ENCODE peak calls at places on chromosome 10, in five cellular contexts. R, W, Q, U and P are unnamed samples.

GRCh38 chr10:64773357-64773756 is 1252.2 kb downstream of the REEP3 start:
- DNase-seq in Q (no peak), U (no peak), W (no peak), R (no peak), P (no peak)

GRCh38 chr10:125871341-125871740 is 9.8 kb downstream of the DHX32 start:
- DNase-seq in Q (no peak), W (no peak), R (no peak), U (peak; percentile 22), P (no peak)

GRCh38 chr10:44195120-44196007 is 189.5 kb downstream of the CXCL12 start:
- DNase-seq in W (peak; percentile 57), R (peak; percentile 79), U (peak; percentile 96), Q (no peak), P (no peak)

GRCh38 chr10:97549587-97550322 is 22.8 kb upstream of the ANKRD2 start:
- DNase-seq in Q (no peak), U (no peak), R (no peak), W (no peak), P (peak; percentile 45)

GRCh38 chr10:47113907-47114500 is 186.0 kb upstream of the GDF10 start:
- DNase-seq in R (no peak), U (no peak), W (no peak), Q (no peak), P (no peak)

GRCh38 chr10:120392671-120393079 is 64.4 kb upstream of the PLPP4 start:
- DNase-seq in R (no peak), Q (no peak), U (no peak), W (no peak), P (no peak)

GRCh38 chr10:96600337-96600736 is 13.5 kb upstream of the TM9SF3 start:
- DNase-seq in R (no peak), U (no peak), W (peak; percentile 84), Q (no peak), P (no peak)

GRCh38 chr10:49410365-49411074 is 14.6 kb upstream of the DRGX start:
- DNase-seq in W (no peak), U (no peak), R (peak; percentile 89), Q (no peak), P (no peak)

GRCh38 chr10:43667317-43667731 is 18.6 kb upstream of the ZNF32 start:
- DNase-seq in R (peak; percentile 45), W (no peak), Q (no peak), U (peak; percentile 12), P (no peak)

GRCh38 chr10:96495544-96495943 is 18.2 kb downstream of the TLL2 start:
- DNase-seq in W (no peak), U (no peak), R (no peak), Q (no peak), P (no peak)

GRCh38 chr10:120014031-120014430 is 121.5 kb downstream of the SEC23IP start:
- DNase-seq in W (no peak), R (no peak), U (no peak), Q (no peak), P (no peak)

GRCh38 chr10:86179143-86179505 is 187.5 kb downstream of the GRID1 start:
- DNase-seq in R (no peak), Q (no peak), W (no peak), U (no peak), P (no peak)

GRCh38 chr10:95445223-95445836 is 115.8 kb downstream of the SORBS1 start:
- DNase-seq in U (peak; percentile 77), R (peak; percentile 82), W (peak; percentile 76), Q (no peak), P (no peak)

GRCh38 chr10:80289451-80290287 is at the start of gene MAT1A:
- DNase-seq in R (peak; percentile 85), Q (no peak), U (no peak), W (peak; percentile 39), P (no peak)
- TF ChIP-seq CTCF in R (peak; percentile 47), Q (no peak), U (no peak), W (no peak), P (no peak)

GRCh38 chr10:124347956-124348355 is 70.8 kb downstream of the OAT start:
- DNase-seq in U (no peak), W (no peak), Q (peak; percentile 16), R (no peak), P (no peak)
- TF ChIP-seq CTCF in U (no peak), W (no peak), Q (peak; percentile 32), R (no peak), P (no peak)

DNA sequence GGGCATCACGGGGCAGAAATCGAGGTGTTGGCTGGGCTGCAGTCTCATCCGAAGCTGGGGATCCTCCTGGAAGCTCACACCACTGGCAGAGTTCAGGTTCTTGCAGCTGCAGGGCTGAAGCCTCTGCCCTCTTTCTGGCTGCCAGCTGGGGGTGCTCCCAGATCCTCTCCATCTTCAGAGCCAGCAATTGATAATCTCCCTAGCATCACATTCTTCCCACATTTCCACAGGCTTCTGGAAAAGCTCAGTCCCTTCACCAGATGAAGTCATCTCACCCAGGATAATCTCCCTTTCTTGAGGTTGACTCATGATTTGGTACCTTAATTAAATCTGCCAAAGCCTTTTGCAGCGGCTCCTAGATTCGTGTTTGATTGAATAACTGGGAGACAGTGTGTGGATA is 55.2 kb downstream of the NRP1 start:
- DNase-seq in U (no peak), Q (no peak), W (no peak), R (no peak), P (no peak)
- TF ChIP-seq CTCF in U (no peak), Q (no peak), W (no peak), R (no peak), P (no peak)

DNA sequence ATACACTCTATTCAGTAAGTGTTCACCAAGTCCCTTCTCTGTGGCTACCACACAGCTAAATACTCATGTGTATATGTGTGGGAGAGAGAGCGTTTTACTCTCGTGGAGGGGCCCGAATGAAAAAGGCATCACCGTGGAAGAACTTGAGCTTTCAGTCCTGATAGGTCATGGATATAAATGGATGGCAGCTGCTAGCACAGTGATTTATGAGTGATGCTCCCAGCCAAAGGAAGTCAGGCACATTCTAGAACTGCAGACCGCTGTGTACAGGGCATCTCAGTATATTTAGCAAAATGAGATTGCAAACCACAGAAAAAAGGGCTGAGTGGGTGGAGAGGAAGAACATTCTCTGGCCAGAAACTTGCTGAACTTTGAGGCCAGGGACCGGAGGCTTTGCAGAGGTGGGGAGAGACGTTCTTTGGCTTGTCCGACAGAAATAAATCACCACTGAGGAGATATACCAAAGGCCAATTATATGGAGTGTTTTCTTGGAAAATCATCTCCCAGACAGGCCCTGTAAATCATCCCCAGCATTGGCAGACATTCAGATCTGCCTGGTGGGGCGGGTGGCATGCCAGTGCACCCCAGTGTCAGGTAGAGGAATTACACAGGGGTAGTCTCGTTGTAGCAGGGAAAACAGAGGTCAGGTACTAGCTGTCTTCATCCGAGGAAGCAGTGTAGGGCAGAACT is 655.3 kb downstream of the LRMDA start:
- DNase-seq in W (peak; percentile 72), U (peak; percentile 87), Q (peak; percentile 35), R (peak; percentile 50), P (peak; percentile 15)
- TF ChIP-seq CTCF in W (peak; percentile 73), U (peak; percentile 64), Q (peak; percentile 60), R (peak; percentile 53), P (peak; percentile 34)

GRCh38 chr10:123147635-123148413 is at the start of gene HMX2:
- DNase-seq in R (no peak), U (no peak), W (no peak), Q (peak; percentile 49), P (peak; percentile 73)

GRCh38 chr10:123149568-123150228 is 1.8 kb downstream of the HMX2 start:
- DNase-seq in R (peak; percentile 31), Q (peak; percentile 57), U (no peak), W (peak; percentile 19), P (peak; percentile 67)

GRCh38 chr10:123148414-123149161 is 652 bp downstream of the HMX2 start:
- DNase-seq in Q (no peak), U (no peak), W (no peak), R (no peak), P (peak; percentile 39)

GRCh38 chr10:123150229-123150985 is 2.5 kb downstream of the HMX2 start:
- DNase-seq in R (no peak), W (no peak), Q (no peak), U (no peak), P (no peak)

GRCh38 chr10:123149162-123149567 is 1.2 kb downstream of the HMX2 start:
- DNase-seq in W (no peak), U (no peak), Q (no peak), R (no peak), P (no peak)
- TF ChIP-seq CTCF in W (no peak), U (no peak), Q (no peak), R (no peak), P (no peak)

GRCh38 chr10:70925377-70926214 is 37.2 kb upstream of the PCBD1 start:
- DNase-seq in Q (peak; percentile 73), U (peak; percentile 12), R (peak; percentile 64), W (peak; percentile 32), P (peak; percentile 85)
- TF ChIP-seq CTCF in Q (peak; percentile 98), U (peak; percentile 95), R (peak; percentile 80), W (peak; percentile 96), P (peak; percentile 96)

GRCh38 chr10:19412531-19412930 is 363.9 kb downstream of the MALRD1 start:
- DNase-seq in W (no peak), U (peak; percentile 29), Q (peak; percentile 19), R (no peak), P (peak; percentile 8)
- TF ChIP-seq CTCF in W (peak; percentile 44), U (peak; percentile 30), Q (no peak), R (no peak), P (peak; percentile 56)

DNA sequence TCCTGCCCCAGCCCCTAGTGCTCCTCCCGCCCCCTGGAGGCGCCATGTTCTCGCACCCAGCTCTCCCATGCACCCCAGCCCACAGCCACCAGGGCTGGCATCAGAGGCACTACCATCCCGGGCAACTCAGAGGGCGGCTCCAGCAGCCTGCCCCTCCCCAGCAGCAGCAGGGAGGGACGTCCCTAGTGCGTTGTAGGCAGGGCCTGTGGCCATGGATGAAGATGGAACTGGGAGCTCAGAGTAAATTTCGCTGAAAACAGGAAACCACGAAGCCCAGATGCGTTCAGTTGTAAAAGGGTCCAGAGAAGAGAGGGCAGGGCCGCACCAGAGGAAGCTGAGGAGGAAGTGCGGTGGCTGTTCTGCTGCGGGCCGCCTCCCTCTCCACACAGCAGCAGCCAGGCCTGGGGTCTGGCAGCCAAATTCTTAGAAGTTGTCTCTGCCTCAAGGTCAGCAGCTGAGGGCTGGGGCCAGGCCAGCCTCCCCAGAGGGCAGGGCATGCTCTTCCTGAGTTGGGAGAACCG is 24.6 kb downstream of the VSIR start:
- DNase-seq in W (peak; percentile 79), R (peak; percentile 47), U (no peak), Q (peak; percentile 45), P (no peak)
- TF ChIP-seq CTCF in W (no peak), R (no peak), U (no peak), Q (no peak), P (no peak)

DNA sequence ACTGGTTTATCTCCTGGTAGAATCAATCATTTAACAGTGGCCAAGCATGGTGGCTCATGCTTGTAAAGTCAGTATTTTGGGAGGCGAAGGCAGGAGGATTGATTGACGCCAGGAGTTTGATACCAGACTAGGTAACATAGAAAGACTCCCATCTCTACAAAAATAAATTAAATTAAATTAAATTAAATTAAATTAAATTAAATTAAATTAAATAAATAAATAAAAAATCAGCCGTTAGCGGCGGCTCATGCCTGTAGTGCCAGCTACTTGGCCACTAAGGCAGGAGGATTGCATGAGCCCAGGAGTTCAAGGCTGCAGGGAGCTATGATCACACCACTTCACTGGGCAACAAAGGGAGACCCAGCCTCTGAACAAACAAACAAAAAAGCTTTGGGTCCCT is 342.3 kb downstream of the LRRTM3 start:
- DNase-seq in W (no peak), R (no peak), U (no peak), Q (no peak), P (no peak)
- TF ChIP-seq CTCF in W (no peak), R (no peak), U (no peak), Q (no peak), P (no peak)